ENCODE peak calls at places on chromosomes 2 and 18, in seven cellular contexts. One of them, this sample, is unnamed.

GRCh38 chr2:127044165-127044718 is 62.7 kb downstream of the BIN1 start:
- DNase-seq in H1: no peak
- DNase-seq in sigmoid colon: peak
- DNase-seq in K562: no peak
- DNase-seq in breast epithelium: no peak
- DNase-seq in HCT116: no peak
- DNase-seq in prostate gland: no peak
- DNase-seq in this sample: no peak

GRCh38 chr18:29652797-29653196 is 1389.7 kb downstream of the DSC3 start:
- DNase-seq in prostate gland: no peak
- DNase-seq in breast epithelium: no peak
- DNase-seq in HCT116: no peak
- DNase-seq in H1: no peak
- DNase-seq in K562: no peak
- DNase-seq in sigmoid colon: no peak
- DNase-seq in this sample: no peak

GRCh38 chr2:109715302-109715937 is 78.7 kb upstream of the RGPD5 start:
- DNase-seq in H1: no peak
- DNase-seq in prostate gland: peak
- DNase-seq in K562: peak
- DNase-seq in HCT116: no peak
- DNase-seq in breast epithelium: peak
- DNase-seq in sigmoid colon: peak
- DNase-seq in this sample: peak

GRCh38 chr2:26470601-26471260 is 7.2 kb downstream of the OTOF start:
- DNase-seq in H1: no peak
- DNase-seq in prostate gland: no peak
- DNase-seq in K562: no peak
- DNase-seq in breast epithelium: no peak
- DNase-seq in sigmoid colon: no peak
- DNase-seq in HCT116: no peak
- DNase-seq in this sample: no peak

GRCh38 chr2:176931588-176932563 is 280.7 kb upstream of the HNRNPA3 start:
- DNase-seq in breast epithelium: no peak
- DNase-seq in HCT116: peak
- DNase-seq in sigmoid colon: no peak
- DNase-seq in K562: peak
- DNase-seq in H1: no peak
- DNase-seq in prostate gland: no peak
- DNase-seq in this sample: no peak

GRCh38 chr2:183541766-183542165 is 417.5 kb downstream of the NUP35 start:
- DNase-seq in sigmoid colon: no peak
- DNase-seq in HCT116: no peak
- DNase-seq in H1: no peak
- DNase-seq in breast epithelium: no peak
- DNase-seq in prostate gland: no peak
- DNase-seq in K562: no peak
- DNase-seq in this sample: no peak

GRCh38 chr2:230394301-230394700 is 21.7 kb upstream of the SP100 start:
- DNase-seq in breast epithelium: no peak
- DNase-seq in H1: no peak
- DNase-seq in K562: no peak
- DNase-seq in prostate gland: no peak
- DNase-seq in sigmoid colon: no peak
- DNase-seq in HCT116: no peak
- DNase-seq in this sample: no peak

GRCh38 chr2:127027715-127028114 is 79.2 kb downstream of the BIN1 start:
- DNase-seq in HCT116: no peak
- DNase-seq in sigmoid colon: no peak
- DNase-seq in H1: no peak
- DNase-seq in breast epithelium: no peak
- DNase-seq in K562: no peak
- DNase-seq in prostate gland: no peak
- DNase-seq in this sample: no peak

GRCh38 chr2:160293401-160293911 is 93.4 kb upstream of the ITGB6 start:
- DNase-seq in H1: no peak
- DNase-seq in breast epithelium: no peak
- DNase-seq in sigmoid colon: peak
- DNase-seq in prostate gland: no peak
- DNase-seq in K562: no peak
- DNase-seq in HCT116: no peak
- DNase-seq in this sample: no peak

GRCh38 chr2:56464613-56465012 is 280.8 kb downstream of the CCDC85A start:
- DNase-seq in HCT116: no peak
- DNase-seq in breast epithelium: no peak
- DNase-seq in prostate gland: no peak
- DNase-seq in sigmoid colon: no peak
- DNase-seq in K562: no peak
- DNase-seq in H1: no peak
- DNase-seq in this sample: no peak

GRCh38 chr2:146997945-146998344 is 846.9 kb upstream of the ACVR2A start:
- DNase-seq in H1: no peak
- DNase-seq in breast epithelium: no peak
- DNase-seq in prostate gland: no peak
- DNase-seq in HCT116: no peak
- DNase-seq in sigmoid colon: no peak
- DNase-seq in K562: no peak
- DNase-seq in this sample: no peak

GRCh38 chr2:226077031-226077430 is 677.5 kb downstream of the NYAP2 start:
- DNase-seq in prostate gland: no peak
- DNase-seq in sigmoid colon: no peak
- DNase-seq in K562: no peak
- DNase-seq in H1: no peak
- DNase-seq in HCT116: no peak
- DNase-seq in breast epithelium: no peak
- DNase-seq in this sample: no peak

GRCh38 chr2:1047485-1047884 is 96.8 kb downstream of the SNTG2 start:
- DNase-seq in prostate gland: no peak
- DNase-seq in H1: no peak
- DNase-seq in breast epithelium: no peak
- DNase-seq in HCT116: no peak
- DNase-seq in K562: no peak
- DNase-seq in sigmoid colon: no peak
- DNase-seq in this sample: no peak

GRCh38 chr2:36238126-36238525 is 117.5 kb upstream of the CRIM1 start:
- DNase-seq in prostate gland: no peak
- DNase-seq in H1: no peak
- DNase-seq in HCT116: no peak
- DNase-seq in sigmoid colon: no peak
- DNase-seq in K562: no peak
- DNase-seq in breast epithelium: no peak
- DNase-seq in this sample: no peak

GRCh38 chr18:77811510-77811909 is 561.9 kb downstream of the GALR1 start:
- DNase-seq in HCT116: no peak
- DNase-seq in sigmoid colon: no peak
- DNase-seq in H1: no peak
- DNase-seq in breast epithelium: no peak
- DNase-seq in K562: no peak
- DNase-seq in prostate gland: no peak
- DNase-seq in this sample: no peak

GRCh38 chr2:1692342-1692741 is 52.0 kb downstream of the PXDN start:
- DNase-seq in prostate gland: no peak
- DNase-seq in HCT116: no peak
- DNase-seq in H1: no peak
- DNase-seq in sigmoid colon: no peak
- DNase-seq in breast epithelium: no peak
- DNase-seq in K562: no peak
- DNase-seq in this sample: peak

GRCh38 chr18:52481116-52481515 is 141.1 kb downstream of the DCC start:
- DNase-seq in prostate gland: no peak
- DNase-seq in HCT116: no peak
- DNase-seq in H1: no peak
- DNase-seq in breast epithelium: no peak
- DNase-seq in sigmoid colon: no peak
- DNase-seq in K562: no peak
- DNase-seq in this sample: peak

GRCh38 chr2:150127995-150128394 is 359.5 kb downstream of the RND3 start:
- DNase-seq in breast epithelium: no peak
- DNase-seq in H1: no peak
- DNase-seq in sigmoid colon: no peak
- DNase-seq in HCT116: no peak
- DNase-seq in K562: no peak
- DNase-seq in prostate gland: no peak
- DNase-seq in this sample: no peak

GRCh38 chr2:30336978-30337841 is 105.9 kb downstream of the LBH start:
- DNase-seq in H1: no peak
- DNase-seq in HCT116: no peak
- DNase-seq in prostate gland: no peak
- DNase-seq in K562: no peak
- DNase-seq in sigmoid colon: no peak
- DNase-seq in breast epithelium: no peak
- DNase-seq in this sample: no peak

GRCh38 chr2:46821600-46821999 is 94.0 kb downstream of the MCFD2 start:
- DNase-seq in K562: no peak
- DNase-seq in H1: no peak
- DNase-seq in prostate gland: no peak
- DNase-seq in sigmoid colon: no peak
- DNase-seq in breast epithelium: no peak
- DNase-seq in HCT116: no peak
- DNase-seq in this sample: no peak

GRCh38 chr2:168583064-168583709 is 127.1 kb downstream of the CERS6 start:
- DNase-seq in H1: no peak
- DNase-seq in prostate gland: no peak
- DNase-seq in K562: no peak
- DNase-seq in breast epithelium: no peak
- DNase-seq in HCT116: no peak
- DNase-seq in sigmoid colon: no peak
- DNase-seq in this sample: no peak

DNA sequence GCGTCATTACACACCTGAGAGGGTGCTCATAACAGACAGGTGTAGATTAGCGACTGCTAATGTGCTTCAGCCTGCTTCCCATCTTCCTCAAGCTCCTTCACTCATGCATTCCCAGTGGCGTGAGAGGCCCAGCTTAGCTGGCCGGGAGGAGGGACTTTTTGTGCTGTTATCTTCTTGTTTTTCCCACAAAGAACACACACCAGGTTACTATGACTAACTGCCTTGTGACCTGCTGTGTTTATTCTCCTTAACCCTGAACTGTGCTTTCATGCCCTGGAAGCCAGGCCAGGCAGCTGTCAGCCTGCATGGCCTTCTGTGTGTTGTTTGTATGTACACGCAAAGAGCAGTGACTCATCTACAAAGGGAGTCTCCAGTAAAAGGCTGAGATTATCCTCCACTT is 143.8 kb downstream of the PIEZO2 start:
- DNase-seq in K562: no peak
- DNase-seq in HCT116: no peak
- DNase-seq in prostate gland: no peak
- DNase-seq in H1: no peak
- DNase-seq in breast epithelium: no peak
- DNase-seq in sigmoid colon: peak
- DNase-seq in this sample: peak
- TF ChIP-seq POLR2A in K562: no peak
- TF ChIP-seq POLR2A in HCT116: no peak
- TF ChIP-seq POLR2A in prostate gland: no peak
- TF ChIP-seq POLR2A in H1: no peak
- TF ChIP-seq POLR2A in breast epithelium: no peak
- TF ChIP-seq POLR2A in sigmoid colon: no peak
- TF ChIP-seq POLR2A in this sample: no peak

DNA sequence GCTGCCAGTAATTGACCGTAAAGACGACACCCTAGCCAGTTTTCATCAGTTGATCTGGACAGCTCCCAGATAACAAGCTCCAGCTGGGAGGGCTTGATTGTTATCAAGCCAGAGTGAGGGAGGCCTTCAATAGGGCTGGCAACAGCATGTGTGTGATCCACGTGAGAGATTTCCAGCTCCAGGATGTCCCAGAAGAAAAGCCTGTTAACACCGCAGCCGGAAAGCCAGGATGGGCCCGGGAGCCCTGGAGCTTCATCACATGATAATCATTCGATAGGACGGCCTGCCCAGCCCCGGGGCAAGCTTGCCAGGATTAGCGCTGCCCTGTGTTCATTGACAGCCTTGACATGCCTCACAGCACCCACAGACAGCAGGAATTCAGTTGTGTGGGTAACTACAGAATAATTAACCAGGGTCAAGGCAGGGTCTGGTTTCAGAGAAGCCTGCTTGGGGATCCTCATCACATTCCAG is 182.5 kb downstream of the C1D start:
- DNase-seq in breast epithelium: peak
- DNase-seq in prostate gland: peak
- DNase-seq in sigmoid colon: no peak
- DNase-seq in K562: no peak
- DNase-seq in H1: no peak
- DNase-seq in HCT116: no peak
- DNase-seq in this sample: no peak
- TF ChIP-seq POLR2AphosphoS5 in breast epithelium: no peak
- TF ChIP-seq POLR2AphosphoS5 in prostate gland: peak
- TF ChIP-seq POLR2AphosphoS5 in sigmoid colon: no peak
- TF ChIP-seq POLR2AphosphoS5 in K562: no peak
- TF ChIP-seq POLR2AphosphoS5 in H1: no peak
- TF ChIP-seq POLR2AphosphoS5 in HCT116: no peak
- TF ChIP-seq POLR2AphosphoS5 in this sample: no peak

GRCh38 chr2:121754851-121755236 is 607 bp upstream of the TSN start:
- DNase-seq in K562: no peak
- DNase-seq in HCT116: no peak
- DNase-seq in prostate gland: no peak
- DNase-seq in sigmoid colon: no peak
- DNase-seq in H1: no peak
- DNase-seq in breast epithelium: no peak
- DNase-seq in this sample: no peak

GRCh38 chr2:121755237-121756111 is at the start of gene TSN:
- DNase-seq in breast epithelium: peak
- DNase-seq in HCT116: peak
- DNase-seq in prostate gland: peak
- DNase-seq in H1: peak
- DNase-seq in sigmoid colon: peak
- DNase-seq in K562: peak
- DNase-seq in this sample: peak
- TF ChIP-seq POLR2A in breast epithelium: no peak
- TF ChIP-seq POLR2A in HCT116: no peak
- TF ChIP-seq POLR2A in prostate gland: peak
- TF ChIP-seq POLR2A in H1: peak
- TF ChIP-seq POLR2A in sigmoid colon: peak
- TF ChIP-seq POLR2A in K562: peak
- TF ChIP-seq POLR2A in this sample: no peak

GRCh38 chr2:80407377-80407776 is 102.8 kb upstream of the LRRTM1 start:
- DNase-seq in H1: no peak
- DNase-seq in prostate gland: no peak
- DNase-seq in sigmoid colon: no peak
- DNase-seq in HCT116: no peak
- DNase-seq in K562: no peak
- DNase-seq in breast epithelium: no peak
- DNase-seq in this sample: no peak

DNA sequence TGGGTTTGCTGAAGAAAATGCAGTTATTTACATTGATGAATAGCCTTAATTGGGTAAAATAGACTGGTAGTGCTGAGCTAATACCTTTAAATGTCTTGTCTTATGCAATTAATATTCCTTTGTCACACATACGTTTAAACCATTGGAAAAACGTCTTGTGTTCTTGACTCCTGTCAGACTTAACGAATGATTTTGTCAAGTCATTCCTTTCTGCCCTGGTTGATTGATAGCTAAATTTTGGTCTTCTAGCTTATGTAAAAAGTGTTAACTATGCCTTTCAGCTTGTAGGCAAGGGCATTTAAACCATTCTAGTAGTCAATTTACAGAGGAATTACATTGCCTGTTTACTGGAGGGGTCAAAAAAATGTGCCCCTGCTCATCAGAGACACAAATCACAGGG is 105.8 kb upstream of the LRRTM1 start:
- DNase-seq in sigmoid colon: no peak
- DNase-seq in H1: no peak
- DNase-seq in K562: no peak
- DNase-seq in HCT116: no peak
- DNase-seq in prostate gland: no peak
- DNase-seq in breast epithelium: no peak
- DNase-seq in this sample: no peak
- TF ChIP-seq POLR2AphosphoS5 in sigmoid colon: no peak
- TF ChIP-seq POLR2AphosphoS5 in H1: no peak
- TF ChIP-seq POLR2AphosphoS5 in K562: no peak
- TF ChIP-seq POLR2AphosphoS5 in HCT116: no peak
- TF ChIP-seq POLR2AphosphoS5 in prostate gland: no peak
- TF ChIP-seq POLR2AphosphoS5 in breast epithelium: no peak
- TF ChIP-seq POLR2AphosphoS5 in this sample: no peak